ENCODE peak calls at places on chromosomes 11 and 22, in eight cellular contexts. One of them, this sample, is unnamed.

GRCh38 chr22:36775589-36775965 is 342 bp downstream of the IFT27 start:
- DNase-seq in activated naive CD4-positive, alpha-beta T cell treated with anti-CD3 and anti-CD28 coated beads, Interleukin-2, amount 10 ng/mL, durations not matched to agents 7 days and 5 days: peak
- DNase-seq in CD4-positive, alpha-beta T cell: peak
- DNase-seq in PC-3: peak
- DNase-seq in tibial nerve: no peak
- DNase-seq in omental fat pad: no peak
- DNase-seq in ecto neural progenitor cell: no peak
- DNase-seq in DMS153: no peak
- DNase-seq in this sample: peak

GRCh38 chr11:68383976-68384501 is 71.6 kb downstream of the LRP5 start:
- DNase-seq in activated naive CD4-positive, alpha-beta T cell treated with anti-CD3 and anti-CD28 coated beads, Interleukin-2, amount 10 ng/mL, durations not matched to agents 7 days and 5 days: peak
- DNase-seq in CD4-positive, alpha-beta T cell: peak
- DNase-seq in PC-3: peak
- DNase-seq in tibial nerve: peak
- DNase-seq in omental fat pad: peak
- DNase-seq in ecto neural progenitor cell: peak
- DNase-seq in DMS153: no peak
- DNase-seq in this sample: peak

GRCh38 chr11:46555269-46556054 is 38.4 kb downstream of the AMBRA1 start:
- DNase-seq in activated naive CD4-positive, alpha-beta T cell treated with anti-CD3 and anti-CD28 coated beads, Interleukin-2, amount 10 ng/mL, durations not matched to agents 7 days and 5 days: peak
- DNase-seq in CD4-positive, alpha-beta T cell: no peak
- DNase-seq in PC-3: no peak
- DNase-seq in tibial nerve: no peak
- DNase-seq in omental fat pad: no peak
- DNase-seq in ecto neural progenitor cell: no peak
- DNase-seq in DMS153: no peak
- DNase-seq in this sample: no peak

GRCh38 chr11:14773755-14774154 is 118.3 kb downstream of the CYP2R1 start:
- DNase-seq in activated naive CD4-positive, alpha-beta T cell treated with anti-CD3 and anti-CD28 coated beads, Interleukin-2, amount 10 ng/mL, durations not matched to agents 7 days and 5 days: no peak
- DNase-seq in CD4-positive, alpha-beta T cell: no peak
- DNase-seq in PC-3: no peak
- DNase-seq in tibial nerve: no peak
- DNase-seq in omental fat pad: no peak
- DNase-seq in ecto neural progenitor cell: no peak
- DNase-seq in DMS153: no peak
- DNase-seq in this sample: no peak

GRCh38 chr11:106503901-106504300 is 426.4 kb downstream of the AASDHPPT start:
- DNase-seq in activated naive CD4-positive, alpha-beta T cell treated with anti-CD3 and anti-CD28 coated beads, Interleukin-2, amount 10 ng/mL, durations not matched to agents 7 days and 5 days: no peak
- DNase-seq in CD4-positive, alpha-beta T cell: no peak
- DNase-seq in PC-3: no peak
- DNase-seq in tibial nerve: no peak
- DNase-seq in omental fat pad: no peak
- DNase-seq in ecto neural progenitor cell: no peak
- DNase-seq in DMS153: no peak
- DNase-seq in this sample: peak

GRCh38 chr11:3123761-3124733 is 41.1 kb downstream of the OSBPL5 start:
- DNase-seq in activated naive CD4-positive, alpha-beta T cell treated with anti-CD3 and anti-CD28 coated beads, Interleukin-2, amount 10 ng/mL, durations not matched to agents 7 days and 5 days: peak
- DNase-seq in CD4-positive, alpha-beta T cell: no peak
- DNase-seq in PC-3: peak
- DNase-seq in tibial nerve: peak
- DNase-seq in omental fat pad: peak
- DNase-seq in ecto neural progenitor cell: no peak
- DNase-seq in DMS153: no peak
- DNase-seq in this sample: no peak

GRCh38 chr11:68913188-68913587 is 9.5 kb downstream of the IGHMBP2 start:
- DNase-seq in activated naive CD4-positive, alpha-beta T cell treated with anti-CD3 and anti-CD28 coated beads, Interleukin-2, amount 10 ng/mL, durations not matched to agents 7 days and 5 days: no peak
- DNase-seq in CD4-positive, alpha-beta T cell: no peak
- DNase-seq in PC-3: no peak
- DNase-seq in tibial nerve: no peak
- DNase-seq in omental fat pad: no peak
- DNase-seq in ecto neural progenitor cell: no peak
- DNase-seq in DMS153: no peak
- DNase-seq in this sample: no peak

GRCh38 chr11:30818721-30819120 is 232.6 kb upstream of the MPPED2 start:
- DNase-seq in activated naive CD4-positive, alpha-beta T cell treated with anti-CD3 and anti-CD28 coated beads, Interleukin-2, amount 10 ng/mL, durations not matched to agents 7 days and 5 days: no peak
- DNase-seq in CD4-positive, alpha-beta T cell: no peak
- DNase-seq in PC-3: no peak
- DNase-seq in tibial nerve: no peak
- DNase-seq in omental fat pad: no peak
- DNase-seq in ecto neural progenitor cell: no peak
- DNase-seq in DMS153: no peak
- DNase-seq in this sample: no peak

GRCh38 chr22:18987765-18988164 is 51.7 kb upstream of the PRODH start:
- DNase-seq in activated naive CD4-positive, alpha-beta T cell treated with anti-CD3 and anti-CD28 coated beads, Interleukin-2, amount 10 ng/mL, durations not matched to agents 7 days and 5 days: peak
- DNase-seq in CD4-positive, alpha-beta T cell: no peak
- DNase-seq in PC-3: no peak
- DNase-seq in tibial nerve: no peak
- DNase-seq in omental fat pad: no peak
- DNase-seq in ecto neural progenitor cell: no peak
- DNase-seq in DMS153: no peak
- DNase-seq in this sample: no peak

GRCh38 chr11:15955595-15955994 is 400.8 kb downstream of the SOX6 start:
- DNase-seq in activated naive CD4-positive, alpha-beta T cell treated with anti-CD3 and anti-CD28 coated beads, Interleukin-2, amount 10 ng/mL, durations not matched to agents 7 days and 5 days: no peak
- DNase-seq in CD4-positive, alpha-beta T cell: no peak
- DNase-seq in PC-3: no peak
- DNase-seq in tibial nerve: no peak
- DNase-seq in omental fat pad: no peak
- DNase-seq in ecto neural progenitor cell: no peak
- DNase-seq in DMS153: no peak
- DNase-seq in this sample: no peak

GRCh38 chr22:28869736-28870135 is 13.6 kb upstream of the ZNRF3 start:
- DNase-seq in activated naive CD4-positive, alpha-beta T cell treated with anti-CD3 and anti-CD28 coated beads, Interleukin-2, amount 10 ng/mL, durations not matched to agents 7 days and 5 days: no peak
- DNase-seq in CD4-positive, alpha-beta T cell: no peak
- DNase-seq in PC-3: no peak
- DNase-seq in tibial nerve: no peak
- DNase-seq in omental fat pad: no peak
- DNase-seq in ecto neural progenitor cell: no peak
- DNase-seq in DMS153: no peak
- DNase-seq in this sample: no peak

GRCh38 chr11:11842426-11843008 is 745 bp downstream of the USP47 start:
- DNase-seq in activated naive CD4-positive, alpha-beta T cell treated with anti-CD3 and anti-CD28 coated beads, Interleukin-2, amount 10 ng/mL, durations not matched to agents 7 days and 5 days: peak
- DNase-seq in CD4-positive, alpha-beta T cell: peak
- DNase-seq in PC-3: peak
- DNase-seq in tibial nerve: peak
- DNase-seq in omental fat pad: no peak
- DNase-seq in ecto neural progenitor cell: no peak
- DNase-seq in DMS153: peak
- DNase-seq in this sample: peak

GRCh38 chr11:61331636-61332035 is 1.3 kb downstream of the DDB1 start:
- DNase-seq in activated naive CD4-positive, alpha-beta T cell treated with anti-CD3 and anti-CD28 coated beads, Interleukin-2, amount 10 ng/mL, durations not matched to agents 7 days and 5 days: no peak
- DNase-seq in CD4-positive, alpha-beta T cell: no peak
- DNase-seq in PC-3: no peak
- DNase-seq in tibial nerve: no peak
- DNase-seq in omental fat pad: no peak
- DNase-seq in ecto neural progenitor cell: no peak
- DNase-seq in DMS153: no peak
- DNase-seq in this sample: no peak

GRCh38 chr22:40654522-40655167 is 18.1 kb upstream of the MRTFA start:
- DNase-seq in activated naive CD4-positive, alpha-beta T cell treated with anti-CD3 and anti-CD28 coated beads, Interleukin-2, amount 10 ng/mL, durations not matched to agents 7 days and 5 days: no peak
- DNase-seq in CD4-positive, alpha-beta T cell: no peak
- DNase-seq in PC-3: peak
- DNase-seq in tibial nerve: peak
- DNase-seq in omental fat pad: no peak
- DNase-seq in ecto neural progenitor cell: no peak
- DNase-seq in DMS153: no peak
- DNase-seq in this sample: peak